ENCODE peak calls at places on chromosomes 11 and 22, in five cellular contexts. I, T, M, C and N are unnamed samples.

GRCh38 chr11:36333468-36333867 is 37.4 kb downstream of the PRR5L start:
- DNase-seq in I (no peak), T (no peak), M (no peak), C (no peak), N (peak)

GRCh38 chr11:58770627-58771457 is 39.1 kb upstream of the GLYAT start:
- DNase-seq in I (no peak), T (no peak), M (no peak), C (peak), N (no peak)

GRCh38 chr11:11577932-11578331 is 43.9 kb downstream of the GALNT18 start:
- DNase-seq in I (no peak), T (no peak), M (no peak), C (no peak), N (no peak)

GRCh38 chr11:132911186-132911585 is 621.1 kb downstream of the OPCML start:
- DNase-seq in I (peak), T (peak), M (no peak), C (no peak), N (peak)

GRCh38 chr11:30018443-30018842 is 1.6 kb upstream of the KCNA4 start:
- DNase-seq in I (no peak), T (no peak), M (no peak), C (no peak), N (no peak)

GRCh38 chr11:36627471-36627870 is 29.4 kb upstream of the RAG2 start:
- DNase-seq in I (no peak), T (no peak), M (no peak), C (no peak), N (no peak)

GRCh38 chr11:93832780-93833179 is 17.6 kb downstream of the VSTM5 start:
- DNase-seq in I (no peak), T (no peak), M (no peak), C (no peak), N (peak)

GRCh38 chr11:75259711-75260110 is 19.1 kb downstream of the TPBGL start:
- DNase-seq in I (peak), T (no peak), M (no peak), C (no peak), N (no peak)

GRCh38 chr11:134372961-134373360 is 39.1 kb downstream of the B3GAT1 start:
- DNase-seq in I (peak), T (no peak), M (no peak), C (no peak), N (no peak)

GRCh38 chr22:38074181-38075104 is 9.5 kb downstream of the SLC16A8 start:
- DNase-seq in I (no peak), T (no peak), M (no peak), C (no peak), N (no peak)

GRCh38 chr22:42792909-42793847 is 63.9 kb downstream of the ARFGAP3 start:
- DNase-seq in I (peak), T (no peak), M (peak), C (no peak), N (no peak)

GRCh38 chr11:17598700-17599459 is 51.8 kb downstream of the OTOG start:
- DNase-seq in I (peak), T (peak), M (peak), C (peak), N (peak)

GRCh38 chr11:67240575-67241389 is 25.5 kb upstream of the GRK2 start:
- DNase-seq in I (peak), T (peak), M (peak), C (peak), N (no peak)

GRCh38 chr11:128892866-128893565 is 1.9 kb downstream of the KCNJ5 start:
- DNase-seq in I (peak), T (no peak), M (no peak), C (no peak), N (no peak)

GRCh38 chr11:17561466-17562001 is 14.5 kb downstream of the OTOG start:
- DNase-seq in I (no peak), T (no peak), M (no peak), C (no peak), N (no peak)

GRCh38 chr11:75920886-75921285 is 105.9 kb downstream of the UVRAG start:
- DNase-seq in I (no peak), T (no peak), M (no peak), C (no peak), N (no peak)

GRCh38 chr11:2868604-2869526 is 16.7 kb downstream of the CDKN1C start:
- DNase-seq in I (no peak), T (no peak), M (no peak), C (no peak), N (no peak)

GRCh38 chr11:128613300-128613995 is 26.1 kb upstream of the ETS1 start:
- DNase-seq in I (no peak), T (no peak), M (no peak), C (no peak), N (no peak)

GRCh38 chr22:20083891-20084546 is 4.0 kb downstream of the DGCR8 start:
- DNase-seq in I (no peak), T (no peak), M (no peak), C (no peak), N (no peak)

GRCh38 chr22:29167032-29167911 is 38.4 kb upstream of the EMID1 start:
- DNase-seq in I (no peak), T (no peak), M (no peak), C (no peak), N (no peak)

GRCh38 chr11:84673753-84674152 is 953.4 kb downstream of the DLG2 start:
- DNase-seq in I (peak), T (no peak), M (no peak), C (no peak), N (no peak)

GRCh38 chr11:57491371-57492061 is 24.0 kb downstream of the SLC43A1 start:
- DNase-seq in I (peak), T (no peak), M (peak), C (no peak), N (no peak)

GRCh38 chr11:117523680-117524079 is 196.0 kb downstream of the CEP164 start:
- DNase-seq in I (no peak), T (no peak), M (no peak), C (no peak), N (no peak)

GRCh38 chr22:31544481-31545480 is 48.4 kb downstream of the SFI1 start:
- DNase-seq in I (no peak), T (no peak), M (no peak), C (no peak), N (no peak)

GRCh38 chr11:5123802-5124521 is 14.2 kb downstream of the OR52A5 start:
- DNase-seq in I (peak), T (peak), M (peak), C (peak), N (no peak)

GRCh38 chr11:116702772-116703360 is 69.9 kb downstream of the BUD13 start:
- DNase-seq in I (peak), T (no peak), M (no peak), C (no peak), N (no peak)

GRCh38 chr22:48425091-48425506 is 1402.6 kb downstream of the BRD1 start:
- DNase-seq in I (no peak), T (no peak), M (no peak), C (no peak), N (no peak)

GRCh38 chr22:49055406-49055805 is 772.3 kb downstream of the BRD1 start:
- DNase-seq in I (no peak), T (no peak), M (no peak), C (no peak), N (no peak)